ENCODE peak calls at places on chromosomes 7 and 10, in four cellular contexts. One of them, this sample, is unnamed.

GRCh38 chr10:110637558-110638053 is 6.5 kb upstream of the RBM20 start:
- ATAC-seq in right lobe of liver: no peak
- ATAC-seq in activated CD8-positive, alpha-beta T cell treated with anti-CD3 and anti-CD28 coated beads for 36 hours: no peak
- ATAC-seq in activated B cell treated with CpG ODN at 0.5 μM for 24 hours: no peak
- ATAC-seq in this sample: no peak

GRCh38 chr7:15159239-15159638 is 256.7 kb upstream of the DGKB start:
- ATAC-seq in right lobe of liver: no peak
- ATAC-seq in activated CD8-positive, alpha-beta T cell treated with anti-CD3 and anti-CD28 coated beads for 36 hours: no peak
- ATAC-seq in activated B cell treated with CpG ODN at 0.5 μM for 24 hours: no peak
- ATAC-seq in this sample: no peak

GRCh38 chr7:4845740-4846142 is 16.1 kb downstream of the PAPOLB start:
- ATAC-seq in right lobe of liver: no peak
- ATAC-seq in activated CD8-positive, alpha-beta T cell treated with anti-CD3 and anti-CD28 coated beads for 36 hours: no peak
- ATAC-seq in activated B cell treated with CpG ODN at 0.5 μM for 24 hours: no peak
- ATAC-seq in this sample: no peak

GRCh38 chr10:25978771-25979170 is 44.7 kb downstream of the MYO3A start:
- ATAC-seq in right lobe of liver: no peak
- ATAC-seq in activated CD8-positive, alpha-beta T cell treated with anti-CD3 and anti-CD28 coated beads for 36 hours: no peak
- ATAC-seq in activated B cell treated with CpG ODN at 0.5 μM for 24 hours: no peak
- ATAC-seq in this sample: no peak

GRCh38 chr10:3192856-3193635 is 20.5 kb upstream of the PITRM1 start:
- ATAC-seq in right lobe of liver: peak; percentile 51
- ATAC-seq in activated CD8-positive, alpha-beta T cell treated with anti-CD3 and anti-CD28 coated beads for 36 hours: peak; percentile 58
- ATAC-seq in activated B cell treated with CpG ODN at 0.5 μM for 24 hours: peak; percentile 67
- ATAC-seq in this sample: no peak

GRCh38 chr10:96670786-96671185 is 49.5 kb downstream of the PIK3AP1 start:
- ATAC-seq in right lobe of liver: no peak
- ATAC-seq in activated CD8-positive, alpha-beta T cell treated with anti-CD3 and anti-CD28 coated beads for 36 hours: peak; percentile 35
- ATAC-seq in activated B cell treated with CpG ODN at 0.5 μM for 24 hours: no peak
- ATAC-seq in this sample: no peak

GRCh38 chr10:17981766-17982380 is 30.2 kb downstream of the SLC39A12 start:
- ATAC-seq in right lobe of liver: no peak
- ATAC-seq in activated CD8-positive, alpha-beta T cell treated with anti-CD3 and anti-CD28 coated beads for 36 hours: no peak
- ATAC-seq in activated B cell treated with CpG ODN at 0.5 μM for 24 hours: no peak
- ATAC-seq in this sample: no peak

GRCh38 chr10:4121531-4122380 is 336.7 kb upstream of the KLF6 start:
- ATAC-seq in right lobe of liver: peak; percentile 49
- ATAC-seq in activated CD8-positive, alpha-beta T cell treated with anti-CD3 and anti-CD28 coated beads for 36 hours: no peak
- ATAC-seq in activated B cell treated with CpG ODN at 0.5 μM for 24 hours: peak; percentile 72
- ATAC-seq in this sample: peak; percentile 87

GRCh38 chr7:130022115-130022514 is 29.1 kb downstream of the ZC3HC1 start:
- ATAC-seq in right lobe of liver: no peak
- ATAC-seq in activated CD8-positive, alpha-beta T cell treated with anti-CD3 and anti-CD28 coated beads for 36 hours: no peak
- ATAC-seq in activated B cell treated with CpG ODN at 0.5 μM for 24 hours: no peak
- ATAC-seq in this sample: no peak

GRCh38 chr7:151342811-151343210 is 1.2 kb downstream of the NUB1 start:
- ATAC-seq in right lobe of liver: no peak
- ATAC-seq in activated CD8-positive, alpha-beta T cell treated with anti-CD3 and anti-CD28 coated beads for 36 hours: no peak
- ATAC-seq in activated B cell treated with CpG ODN at 0.5 μM for 24 hours: no peak
- ATAC-seq in this sample: no peak

GRCh38 chr7:107430057-107430456 is 39.8 kb upstream of the GPR22 start:
- ATAC-seq in right lobe of liver: no peak
- ATAC-seq in activated CD8-positive, alpha-beta T cell treated with anti-CD3 and anti-CD28 coated beads for 36 hours: no peak
- ATAC-seq in activated B cell treated with CpG ODN at 0.5 μM for 24 hours: no peak
- ATAC-seq in this sample: no peak

GRCh38 chr10:1379601-1380000 is 323.4 kb downstream of the WDR37 start:
- ATAC-seq in right lobe of liver: no peak
- ATAC-seq in activated CD8-positive, alpha-beta T cell treated with anti-CD3 and anti-CD28 coated beads for 36 hours: no peak
- ATAC-seq in activated B cell treated with CpG ODN at 0.5 μM for 24 hours: no peak
- ATAC-seq in this sample: no peak

GRCh38 chr10:48501806-48502771 is 102.8 kb downstream of the ARHGAP22 start:
- ATAC-seq in right lobe of liver: no peak
- ATAC-seq in activated CD8-positive, alpha-beta T cell treated with anti-CD3 and anti-CD28 coated beads for 36 hours: no peak
- ATAC-seq in activated B cell treated with CpG ODN at 0.5 μM for 24 hours: no peak
- ATAC-seq in this sample: peak; percentile 35

GRCh38 chr7:159092701-159093121 is 52.0 kb downstream of the VIPR2 start:
- ATAC-seq in right lobe of liver: no peak
- ATAC-seq in activated CD8-positive, alpha-beta T cell treated with anti-CD3 and anti-CD28 coated beads for 36 hours: no peak
- ATAC-seq in activated B cell treated with CpG ODN at 0.5 μM for 24 hours: no peak
- ATAC-seq in this sample: no peak

GRCh38 chr10:62830577-62831122 is 14.5 kb upstream of the EGR2 start:
- ATAC-seq in right lobe of liver: no peak
- ATAC-seq in activated CD8-positive, alpha-beta T cell treated with anti-CD3 and anti-CD28 coated beads for 36 hours: no peak
- ATAC-seq in activated B cell treated with CpG ODN at 0.5 μM for 24 hours: no peak
- ATAC-seq in this sample: no peak

GRCh38 chr10:94878649-94879048 is 59.8 kb upstream of the CYP2C9 start:
- ATAC-seq in right lobe of liver: no peak
- ATAC-seq in activated CD8-positive, alpha-beta T cell treated with anti-CD3 and anti-CD28 coated beads for 36 hours: no peak
- ATAC-seq in activated B cell treated with CpG ODN at 0.5 μM for 24 hours: no peak
- ATAC-seq in this sample: no peak

GRCh38 chr7:94375167-94375566 is 19.5 kb upstream of the COL1A2 start:
- ATAC-seq in right lobe of liver: peak; percentile 60
- ATAC-seq in activated CD8-positive, alpha-beta T cell treated with anti-CD3 and anti-CD28 coated beads for 36 hours: no peak
- ATAC-seq in activated B cell treated with CpG ODN at 0.5 μM for 24 hours: no peak
- ATAC-seq in this sample: no peak

GRCh38 chr10:47380341-47381215 is 3.5 kb downstream of the ZNF488 start:
- ATAC-seq in right lobe of liver: no peak
- ATAC-seq in activated CD8-positive, alpha-beta T cell treated with anti-CD3 and anti-CD28 coated beads for 36 hours: no peak
- ATAC-seq in activated B cell treated with CpG ODN at 0.5 μM for 24 hours: no peak
- ATAC-seq in this sample: no peak

GRCh38 chr7:16564023-16564380 is 37.4 kb downstream of the LRRC72 start:
- ATAC-seq in right lobe of liver: no peak
- ATAC-seq in activated CD8-positive, alpha-beta T cell treated with anti-CD3 and anti-CD28 coated beads for 36 hours: peak; percentile 64
- ATAC-seq in activated B cell treated with CpG ODN at 0.5 μM for 24 hours: peak; percentile 32
- ATAC-seq in this sample: no peak

GRCh38 chr10:5088703-5089261 is 5.4 kb upstream of the AKR1C3 start:
- ATAC-seq in right lobe of liver: no peak
- ATAC-seq in activated CD8-positive, alpha-beta T cell treated with anti-CD3 and anti-CD28 coated beads for 36 hours: no peak
- ATAC-seq in activated B cell treated with CpG ODN at 0.5 μM for 24 hours: no peak
- ATAC-seq in this sample: no peak

GRCh38 chr10:35447693-35448407 is 111.5 kb downstream of the CCNY start:
- ATAC-seq in right lobe of liver: peak; percentile 76
- ATAC-seq in activated CD8-positive, alpha-beta T cell treated with anti-CD3 and anti-CD28 coated beads for 36 hours: peak; percentile 37
- ATAC-seq in activated B cell treated with CpG ODN at 0.5 μM for 24 hours: no peak
- ATAC-seq in this sample: no peak

GRCh38 chr10:88841316-88842111 is 10.1 kb downstream of the ANKRD22 start:
- ATAC-seq in right lobe of liver: peak; percentile 75
- ATAC-seq in activated CD8-positive, alpha-beta T cell treated with anti-CD3 and anti-CD28 coated beads for 36 hours: peak; percentile 37
- ATAC-seq in activated B cell treated with CpG ODN at 0.5 μM for 24 hours: no peak
- ATAC-seq in this sample: no peak

GRCh38 chr10:19795691-19796090 is 20.5 kb upstream of the PLXDC2 start:
- ATAC-seq in right lobe of liver: no peak
- ATAC-seq in activated CD8-positive, alpha-beta T cell treated with anti-CD3 and anti-CD28 coated beads for 36 hours: no peak
- ATAC-seq in activated B cell treated with CpG ODN at 0.5 μM for 24 hours: no peak
- ATAC-seq in this sample: no peak

GRCh38 chr10:49296382-49296781 is 2.6 kb upstream of the C10orf71 start:
- ATAC-seq in right lobe of liver: no peak
- ATAC-seq in activated CD8-positive, alpha-beta T cell treated with anti-CD3 and anti-CD28 coated beads for 36 hours: no peak
- ATAC-seq in activated B cell treated with CpG ODN at 0.5 μM for 24 hours: no peak
- ATAC-seq in this sample: no peak

GRCh38 chr7:153518201-153518984 is 533.8 kb upstream of the DPP6 start:
- ATAC-seq in right lobe of liver: no peak
- ATAC-seq in activated CD8-positive, alpha-beta T cell treated with anti-CD3 and anti-CD28 coated beads for 36 hours: no peak
- ATAC-seq in activated B cell treated with CpG ODN at 0.5 μM for 24 hours: no peak
- ATAC-seq in this sample: no peak

This sample was measured in stimulated activated memory B cell treated with anti-CD40 and anti-IgM and Interleukin-4, amounts not matched to agents 10 μg/mL and 1 μg/mL and 100 μg/mL, for 72 hours.